ENCODE peak calls at places on chromosomes 11 and 22, in ten cellular contexts. One of them, this sample, is unnamed.

GRCh38 chr11:61760946-61761345 is 8.5 kb downstream of the MYRF start:
- DNase-seq in GM12878: no peak
- DNase-seq in sigmoid colon: no peak
- DNase-seq in prostate gland: no peak
- DNase-seq in stomach: no peak
- DNase-seq in esophagus muscularis mucosa: no peak
- DNase-seq in HCT116: no peak
- DNase-seq in transverse colon: no peak
- DNase-seq in H1: no peak
- DNase-seq in spleen: no peak
- DNase-seq in this sample: no peak

GRCh38 chr11:2838091-2838490 is 47.5 kb downstream of the CDKN1C start:
- DNase-seq in H1: no peak
- DNase-seq in HCT116: no peak
- DNase-seq in transverse colon: no peak
- DNase-seq in GM12878: no peak
- DNase-seq in spleen: no peak
- DNase-seq in prostate gland: no peak
- DNase-seq in esophagus muscularis mucosa: no peak
- DNase-seq in stomach: peak; percentile 46
- DNase-seq in sigmoid colon: no peak
- DNase-seq in this sample: no peak

GRCh38 chr11:65003282-65003681 is 6.5 kb upstream of the BATF2 start:
- DNase-seq in sigmoid colon: no peak
- DNase-seq in stomach: no peak
- DNase-seq in transverse colon: no peak
- DNase-seq in prostate gland: no peak
- DNase-seq in spleen: no peak
- DNase-seq in esophagus muscularis mucosa: no peak
- DNase-seq in H1: no peak
- DNase-seq in GM12878: no peak
- DNase-seq in HCT116: no peak
- DNase-seq in this sample: no peak

GRCh38 chr11:119605137-119605675 is 123.8 kb downstream of the NECTIN1 start:
- DNase-seq in H1: no peak
- DNase-seq in HCT116: no peak
- DNase-seq in stomach: no peak
- DNase-seq in spleen: no peak
- DNase-seq in transverse colon: no peak
- DNase-seq in esophagus muscularis mucosa: no peak
- DNase-seq in prostate gland: no peak
- DNase-seq in GM12878: no peak
- DNase-seq in sigmoid colon: no peak
- DNase-seq in this sample: no peak

GRCh38 chr11:7688238-7688826 is 15.0 kb upstream of the CYB5R2 start:
- DNase-seq in H1: no peak
- DNase-seq in esophagus muscularis mucosa: no peak
- DNase-seq in GM12878: no peak
- DNase-seq in transverse colon: no peak
- DNase-seq in stomach: no peak
- DNase-seq in prostate gland: no peak
- DNase-seq in HCT116: peak; percentile 12
- DNase-seq in sigmoid colon: no peak
- DNase-seq in spleen: no peak
- DNase-seq in this sample: no peak

GRCh38 chr11:123677510-123677909 is 23.1 kb upstream of the SCN3B start:
- DNase-seq in H1: no peak
- DNase-seq in spleen: no peak
- DNase-seq in esophagus muscularis mucosa: no peak
- DNase-seq in GM12878: no peak
- DNase-seq in HCT116: no peak
- DNase-seq in sigmoid colon: no peak
- DNase-seq in stomach: no peak
- DNase-seq in transverse colon: no peak
- DNase-seq in prostate gland: no peak
- DNase-seq in this sample: no peak

GRCh38 chr11:122202951-122203456 is 87.0 kb upstream of the BLID start:
- DNase-seq in esophagus muscularis mucosa: peak; percentile 94
- DNase-seq in transverse colon: peak; percentile 40
- DNase-seq in sigmoid colon: peak; percentile 89
- DNase-seq in H1: peak; percentile 34
- DNase-seq in prostate gland: peak; percentile 39
- DNase-seq in spleen: peak; percentile 84
- DNase-seq in GM12878: no peak
- DNase-seq in stomach: peak; percentile 66
- DNase-seq in HCT116: peak; percentile 81
- DNase-seq in this sample: peak; percentile 63

GRCh38 chr11:110712643-110713468 is 619 bp upstream of the ARHGAP20 start:
- DNase-seq in transverse colon: peak; percentile 10
- DNase-seq in prostate gland: peak; percentile 27
- DNase-seq in spleen: no peak
- DNase-seq in GM12878: no peak
- DNase-seq in stomach: no peak
- DNase-seq in H1: no peak
- DNase-seq in sigmoid colon: peak; percentile 56
- DNase-seq in HCT116: no peak
- DNase-seq in esophagus muscularis mucosa: no peak
- DNase-seq in this sample: peak; percentile 24

GRCh38 chr22:26563022-26563421 is 26.9 kb downstream of the TPST2 start:
- DNase-seq in GM12878: no peak
- DNase-seq in prostate gland: no peak
- DNase-seq in esophagus muscularis mucosa: no peak
- DNase-seq in HCT116: no peak
- DNase-seq in stomach: no peak
- DNase-seq in sigmoid colon: no peak
- DNase-seq in transverse colon: no peak
- DNase-seq in H1: no peak
- DNase-seq in spleen: no peak
- DNase-seq in this sample: no peak

DNA sequence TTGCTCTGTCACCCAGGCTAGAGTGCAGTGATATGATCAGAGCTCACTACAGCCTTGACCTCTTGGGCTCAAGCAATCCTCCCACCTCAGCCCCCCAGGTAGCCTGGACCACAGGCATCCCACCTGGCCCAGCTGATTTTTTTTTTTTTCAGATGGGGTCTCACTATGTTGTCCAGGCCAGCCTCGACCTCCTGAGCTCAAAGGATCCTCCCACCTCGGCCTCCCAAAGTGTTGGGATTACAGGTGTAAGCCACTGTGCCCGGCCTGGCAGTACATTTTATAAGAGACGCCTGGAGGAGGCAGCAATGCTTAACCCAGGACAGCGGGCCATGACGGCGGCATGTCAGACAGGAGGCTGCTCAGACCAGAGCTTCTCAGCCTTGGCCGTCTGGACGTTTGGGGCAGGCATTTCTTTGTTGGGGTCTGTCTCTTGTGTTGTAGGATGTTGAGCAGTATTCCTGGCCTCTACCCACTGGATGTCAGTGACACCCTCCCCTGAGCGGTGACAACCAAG is 4.3 kb downstream of the LGALS2 start:
- DNase-seq in stomach: no peak
- DNase-seq in GM12878: no peak
- DNase-seq in H1: no peak
- DNase-seq in HCT116: no peak
- DNase-seq in sigmoid colon: no peak
- DNase-seq in esophagus muscularis mucosa: no peak
- DNase-seq in transverse colon: no peak
- DNase-seq in spleen: no peak
- DNase-seq in prostate gland: no peak
- DNase-seq in this sample: no peak
- H3K27ac ChIP-seq in stomach: no peak overlapping the region
- H3K27ac ChIP-seq in GM12878: no peak overlapping the region
- H3K27ac ChIP-seq in H1: no peak overlapping the region
- H3K27ac ChIP-seq in HCT116: no peak overlapping the region
- H3K27ac ChIP-seq in sigmoid colon: no peak overlapping the region
- H3K27ac ChIP-seq in esophagus muscularis mucosa: no peak overlapping the region
- H3K27ac ChIP-seq in transverse colon: no peak overlapping the region
- H3K27ac ChIP-seq in spleen: no peak overlapping the region
- H3K27ac ChIP-seq in prostate gland: no peak overlapping the region
- H3K27ac ChIP-seq in this sample: no peak overlapping the region

GRCh38 chr11:117219455-117219854 is 12.4 kb downstream of the PCSK7 start:
- DNase-seq in HCT116: no peak
- DNase-seq in sigmoid colon: peak; percentile 64
- DNase-seq in prostate gland: no peak
- DNase-seq in esophagus muscularis mucosa: no peak
- DNase-seq in H1: no peak
- DNase-seq in transverse colon: peak; percentile 7
- DNase-seq in spleen: no peak
- DNase-seq in GM12878: no peak
- DNase-seq in stomach: no peak
- DNase-seq in this sample: no peak

GRCh38 chr11:117219001-117219400 is 12.9 kb downstream of the PCSK7 start:
- DNase-seq in GM12878: no peak
- DNase-seq in esophagus muscularis mucosa: no peak
- DNase-seq in H1: no peak
- DNase-seq in stomach: no peak
- DNase-seq in HCT116: no peak
- DNase-seq in sigmoid colon: peak; percentile 63
- DNase-seq in spleen: no peak
- DNase-seq in transverse colon: no peak
- DNase-seq in prostate gland: no peak
- DNase-seq in this sample: peak; percentile 14

GRCh38 chr11:117217685-117218084 is 14.2 kb downstream of the PCSK7 start:
- DNase-seq in stomach: no peak
- DNase-seq in H1: no peak
- DNase-seq in HCT116: no peak
- DNase-seq in sigmoid colon: peak; percentile 62
- DNase-seq in esophagus muscularis mucosa: no peak
- DNase-seq in GM12878: no peak
- DNase-seq in transverse colon: no peak
- DNase-seq in spleen: no peak
- DNase-seq in prostate gland: no peak
- DNase-seq in this sample: no peak

GRCh38 chr11:117218133-117218915 is 13.5 kb downstream of the PCSK7 start:
- DNase-seq in sigmoid colon: peak; percentile 85
- DNase-seq in HCT116: no peak
- DNase-seq in esophagus muscularis mucosa: no peak
- DNase-seq in GM12878: no peak
- DNase-seq in H1: no peak
- DNase-seq in spleen: peak; percentile 56
- DNase-seq in stomach: no peak
- DNase-seq in prostate gland: no peak
- DNase-seq in transverse colon: peak; percentile 7
- DNase-seq in this sample: peak; percentile 77

GRCh38 chr11:117217141-117217609 is 14.7 kb downstream of the PCSK7 start:
- DNase-seq in prostate gland: no peak
- DNase-seq in transverse colon: no peak
- DNase-seq in esophagus muscularis mucosa: no peak
- DNase-seq in sigmoid colon: peak; percentile 75
- DNase-seq in spleen: no peak
- DNase-seq in HCT116: no peak
- DNase-seq in stomach: no peak
- DNase-seq in H1: no peak
- DNase-seq in GM12878: no peak
- DNase-seq in this sample: peak; percentile 9
- TF ChIP-seq POLR2A in prostate gland: no peak
- TF ChIP-seq POLR2A in transverse colon: no peak
- TF ChIP-seq POLR2A in esophagus muscularis mucosa: no peak
- TF ChIP-seq POLR2A in sigmoid colon: no peak
- TF ChIP-seq POLR2A in spleen: no peak
- TF ChIP-seq POLR2A in HCT116: no peak
- TF ChIP-seq POLR2A in stomach: no peak
- TF ChIP-seq POLR2A in H1: no peak
- TF ChIP-seq POLR2A in GM12878: no peak
- TF ChIP-seq POLR2A in this sample: no peak

GRCh38 chr11:67105964-67106363 is 13.1 kb upstream of the KDM2A start:
- DNase-seq in stomach: no peak
- DNase-seq in HCT116: no peak
- DNase-seq in GM12878: no peak
- DNase-seq in sigmoid colon: no peak
- DNase-seq in transverse colon: no peak
- DNase-seq in spleen: no peak
- DNase-seq in prostate gland: no peak
- DNase-seq in H1: no peak
- DNase-seq in esophagus muscularis mucosa: no peak
- DNase-seq in this sample: no peak

GRCh38 chr11:67113231-67113721 is 5.8 kb upstream of the KDM2A start:
- DNase-seq in stomach: no peak
- DNase-seq in prostate gland: no peak
- DNase-seq in transverse colon: peak; percentile 50
- DNase-seq in sigmoid colon: peak; percentile 28
- DNase-seq in H1: no peak
- DNase-seq in GM12878: peak; percentile 79
- DNase-seq in HCT116: no peak
- DNase-seq in spleen: no peak
- DNase-seq in esophagus muscularis mucosa: no peak
- DNase-seq in this sample: peak; percentile 27

GRCh38 chr11:67117176-67117575 is 1.9 kb upstream of the KDM2A start:
- DNase-seq in transverse colon: no peak
- DNase-seq in HCT116: no peak
- DNase-seq in esophagus muscularis mucosa: no peak
- DNase-seq in prostate gland: no peak
- DNase-seq in stomach: no peak
- DNase-seq in GM12878: no peak
- DNase-seq in H1: no peak
- DNase-seq in spleen: no peak
- DNase-seq in sigmoid colon: no peak
- DNase-seq in this sample: no peak

GRCh38 chr11:67114275-67114896 is 4.7 kb upstream of the KDM2A start:
- DNase-seq in sigmoid colon: no peak
- DNase-seq in GM12878: no peak
- DNase-seq in HCT116: no peak
- DNase-seq in stomach: no peak
- DNase-seq in spleen: no peak
- DNase-seq in H1: no peak
- DNase-seq in prostate gland: no peak
- DNase-seq in transverse colon: no peak
- DNase-seq in esophagus muscularis mucosa: no peak
- DNase-seq in this sample: no peak

DNA sequence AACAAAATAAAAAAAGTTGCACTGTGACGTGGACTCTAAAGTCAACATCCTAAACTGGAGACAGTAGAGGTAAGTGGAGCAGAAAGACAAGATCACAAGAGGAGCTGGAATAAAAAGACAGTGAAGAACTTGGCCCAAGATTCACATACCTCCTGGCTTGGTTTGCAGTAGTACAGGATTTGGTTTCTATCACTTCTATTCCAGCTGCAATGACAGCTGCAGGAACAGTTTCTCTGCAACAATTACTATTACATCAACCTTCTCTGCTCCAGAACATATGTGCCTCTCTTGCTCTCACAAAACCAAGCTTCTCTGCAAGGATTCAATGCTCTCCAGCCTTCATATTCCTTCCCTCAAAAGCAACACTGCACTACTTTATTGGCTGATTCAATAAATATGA is 7.8 kb upstream of the KDM2A start:
- DNase-seq in spleen: no peak
- DNase-seq in esophagus muscularis mucosa: no peak
- DNase-seq in HCT116: no peak
- DNase-seq in stomach: no peak
- DNase-seq in sigmoid colon: peak; percentile 62
- DNase-seq in H1: no peak
- DNase-seq in transverse colon: no peak
- DNase-seq in GM12878: no peak
- DNase-seq in prostate gland: no peak
- DNase-seq in this sample: no peak
- TF ChIP-seq POLR2AphosphoS5 in spleen: no peak
- TF ChIP-seq POLR2AphosphoS5 in esophagus muscularis mucosa: peak; percentile 4
- TF ChIP-seq POLR2AphosphoS5 in HCT116: no peak
- TF ChIP-seq POLR2AphosphoS5 in stomach: no peak
- TF ChIP-seq POLR2AphosphoS5 in sigmoid colon: peak; percentile 74
- TF ChIP-seq POLR2AphosphoS5 in H1: no peak
- TF ChIP-seq POLR2AphosphoS5 in transverse colon: peak; percentile 30
- TF ChIP-seq POLR2AphosphoS5 in GM12878: no peak
- TF ChIP-seq POLR2AphosphoS5 in prostate gland: no peak
- TF ChIP-seq POLR2AphosphoS5 in this sample: no peak

GRCh38 chr11:34243620-34244493 is 114.0 kb downstream of the ABTB2 start:
- DNase-seq in HCT116: peak; percentile 71
- DNase-seq in sigmoid colon: no peak
- DNase-seq in prostate gland: peak; percentile 14
- DNase-seq in stomach: peak; percentile 56
- DNase-seq in transverse colon: peak; percentile 84
- DNase-seq in esophagus muscularis mucosa: no peak
- DNase-seq in GM12878: peak; percentile 86
- DNase-seq in H1: no peak
- DNase-seq in spleen: no peak
- DNase-seq in this sample: no peak
- H3K27ac ChIP-seq in HCT116: peak overlapping the region; percentile 60
- H3K27ac ChIP-seq in sigmoid colon: no peak overlapping the region
- H3K27ac ChIP-seq in prostate gland: no peak overlapping the region
- H3K27ac ChIP-seq in stomach: peak overlapping the region; percentile 40
- H3K27ac ChIP-seq in transverse colon: peak overlapping the region; percentile 67
- H3K27ac ChIP-seq in esophagus muscularis mucosa: no peak overlapping the region
- H3K27ac ChIP-seq in GM12878: peak overlapping the region; percentile 84
- H3K27ac ChIP-seq in H1: no peak overlapping the region
- H3K27ac ChIP-seq in spleen: no peak overlapping the region
- H3K27ac ChIP-seq in this sample: no peak overlapping the region